ENCODE peak calls at places on chromosome 10, in ten cellular contexts. Z is heart left ventricle, B is NCI-H1092, F is amniotic stem cell, W is osteoblast, V is non-pigmented ciliary epithelial cell, K is EL, O is HuH-7.5, A is GM13977, X is dermis microvascular lymphatic vessel endothelial cell. N is an unnamed sample.

GRCh38 chr10:17022399-17022798 is 107.2 kb downstream of the CUBN start:
- DNase-seq in Z (no peak), B (peak), F (no peak), W (no peak), V (no peak), K (no peak), O (no peak), A (no peak), X (no peak), N (no peak)

GRCh38 chr10:123800299-123800698 is 91.3 kb downstream of the CPXM2 start:
- DNase-seq in Z (no peak), B (no peak), F (peak), W (no peak), V (peak), K (peak), O (no peak), A (no peak), X (peak), N (no peak)

GRCh38 chr10:97498841-97499560 is at the start of gene UBTD1:
- DNase-seq in Z (peak), B (no peak), F (no peak), W (peak), V (no peak), K (peak), O (peak), A (no peak), X (peak), N (peak)

GRCh38 chr10:132307823-132308587 is at the start of gene STK32C:
- DNase-seq in Z (peak), B (peak), F (peak), W (peak), V (peak), K (peak), O (peak), A (peak), X (peak), N (peak)

GRCh38 chr10:112335104-112335840 is 38.6 kb upstream of the ACSL5 start:
- DNase-seq in Z (no peak), B (no peak), F (no peak), W (no peak), V (peak), K (no peak), O (no peak), A (no peak), X (no peak), N (no peak)

GRCh38 chr10:94361161-94361794 is 1.5 kb downstream of the NOC3L start:
- DNase-seq in Z (no peak), B (no peak), F (no peak), W (no peak), V (no peak), K (peak), O (no peak), A (no peak), X (peak), N (no peak)

GRCh38 chr10:13161267-13162012 is at the start of gene MCM10:
- DNase-seq in Z (peak), B (peak), F (peak), W (peak), V (peak), K (peak), O (peak), A (peak), X (peak), N (peak)

GRCh38 chr10:114550756-114551290 is 107.3 kb downstream of the ABLIM1 start:
- DNase-seq in Z (no peak), B (peak), F (peak), W (no peak), V (no peak), K (peak), O (no peak), A (no peak), X (peak), N (no peak)

GRCh38 chr10:34960983-34961382 is 129.2 kb downstream of the CUL2 start:
- DNase-seq in Z (peak), B (no peak), F (no peak), W (no peak), V (no peak), K (no peak), O (no peak), A (no peak), X (peak), N (no peak)

GRCh38 chr10:101569465-101569837 is 18.6 kb downstream of the POLL start:
- DNase-seq in Z (no peak), B (peak), F (no peak), W (no peak), V (no peak), K (no peak), O (no peak), A (no peak), X (no peak), N (no peak)

GRCh38 chr10:74333174-74333573 is 182.2 kb downstream of the ADK start:
- DNase-seq in Z (no peak), B (no peak), F (peak), W (no peak), V (peak), K (peak), O (no peak), A (no peak), X (no peak), N (no peak)

GRCh38 chr10:43685744-43686143 is 37.1 kb upstream of the ZNF32 start:
- DNase-seq in Z (peak), B (no peak), F (no peak), W (no peak), V (no peak), K (no peak), O (no peak), A (no peak), X (no peak), N (no peak)

N was measured in germinal center.